ENCODE peak calls at places on chromosomes 5 and 9, in seven cellular contexts. T is activated T-cell treated with anti-CD3 and anti-CD28 coated beads, Interleukin-2, amount 50 U/mL, for 24 hours; K is T-helper 2 cell; D is mesendoderm; V is cardiac muscle cell; H is Kasumi-1; J is fibroblast of mammary gland. X is an unnamed sample.

GRCh38 chr5:56191646-56192045 is 41.5 kb downstream of the ANKRD55 start:
- DNase-seq in T (no peak), K (no peak), D (no peak), V (no peak), H (peak), J (no peak), X (no peak)

GRCh38 chr9:27447036-27447700 is 76.9 kb upstream of the IFNK start:
- DNase-seq in T (no peak), K (no peak), D (peak), V (no peak), H (no peak), J (no peak), X (no peak)

GRCh38 chr5:138849439-138849838 is 25.7 kb downstream of the LRRTM2 start:
- DNase-seq in T (no peak), K (no peak), D (no peak), V (no peak), H (no peak), J (peak), X (peak)

GRCh38 chr5:178442361-178443256 is 147.6 kb downstream of the COL23A1 start:
- DNase-seq in T (peak), K (no peak), D (no peak), V (no peak), H (peak), J (no peak), X (no peak)

GRCh38 chr5:66012271-66012670 is 85.9 kb downstream of the ERBIN start:
- DNase-seq in T (no peak), K (no peak), D (no peak), V (no peak), H (no peak), J (no peak), X (no peak)

GRCh38 chr9:111533099-111533785 is 8.3 kb downstream of the ZNF483 start:
- DNase-seq in T (no peak), K (no peak), D (no peak), V (no peak), H (no peak), J (peak), X (no peak)

GRCh38 chr5:122463221-122463620 is 151.2 kb downstream of the SNCAIP start:
- DNase-seq in T (no peak), K (no peak), D (no peak), V (no peak), H (no peak), J (peak), X (no peak)

GRCh38 chr9:79524266-79524665 is 47.5 kb upstream of the TLE4 start:
- DNase-seq in T (no peak), K (no peak), D (no peak), V (no peak), H (no peak), J (peak), X (no peak)

GRCh38 chr5:69404659-69405330 is 10.1 kb upstream of the MARVELD2 start:
- DNase-seq in T (no peak), K (no peak), D (no peak), V (no peak), H (peak), J (no peak), X (no peak)

GRCh38 chr9:126613656-126614055 is at the start of gene LMX1B:
- DNase-seq in T (no peak), K (no peak), D (peak), V (peak), H (no peak), J (peak), X (peak)

GRCh38 chr9:36151306-36152210 is 15.0 kb downstream of the GLIPR2 start:
- DNase-seq in T (peak), K (peak), D (peak), V (no peak), H (peak), J (peak), X (peak)

GRCh38 chr5:151620463-151620844 is 29.3 kb upstream of the FAT2 start:
- DNase-seq in T (no peak), K (no peak), D (peak), V (no peak), H (no peak), J (no peak), X (no peak)

GRCh38 chr9:124559871-124560270 is 52.7 kb upstream of the NR5A1 start:
- DNase-seq in T (no peak), K (no peak), D (no peak), V (no peak), H (no peak), J (peak), X (no peak)

GRCh38 chr5:143405747-143406098 is 2.2 kb upstream of the NR3C1 start:
- DNase-seq in T (no peak), K (no peak), D (no peak), V (no peak), H (no peak), J (no peak), X (no peak)

GRCh38 chr9:113943112-113944009 is 67.3 kb downstream of the ZNF618 start:
- DNase-seq in T (no peak), K (no peak), D (peak), V (no peak), H (no peak), J (no peak), X (no peak)

GRCh38 chr5:151676719-151677118 is 10.0 kb downstream of the SPARC start:
- DNase-seq in T (no peak), K (no peak), D (peak), V (no peak), H (no peak), J (no peak), X (no peak)

GRCh38 chr9:121529237-121529987 is 29.8 kb upstream of the GGTA1 start:
- DNase-seq in T (no peak), K (no peak), D (no peak), V (no peak), H (peak), J (peak), X (peak)

GRCh38 chr5:159951387-159951786 is 35.1 kb downstream of the ADRA1B start:
- DNase-seq in T (no peak), K (no peak), D (peak), V (no peak), H (no peak), J (no peak), X (peak)

GRCh38 chr9:109707355-109707754 is 72.6 kb upstream of the PALM2AKAP2 start:
- DNase-seq in T (no peak), K (no peak), D (no peak), V (no peak), H (no peak), J (no peak), X (no peak)

GRCh38 chr5:173201636-173202265 is 33.3 kb downstream of the NKX2-5 start:
- DNase-seq in T (no peak), K (no peak), D (peak), V (no peak), H (no peak), J (peak), X (peak)

GRCh38 chr5:154271466-154271865 is 80.9 kb downstream of the GALNT10 start:
- DNase-seq in T (no peak), K (no peak), D (no peak), V (no peak), H (no peak), J (no peak), X (no peak)

GRCh38 chr9:93318441-93318840 is 133.0 kb upstream of the FAM120A start:
- DNase-seq in T (no peak), K (no peak), D (no peak), V (no peak), H (no peak), J (no peak), X (no peak)

X was measured in RPMI7951.